ENCODE peak calls at places on chromosomes 3 and 15, in nine cellular contexts. D is fibroblast of lung, H is neural crest cell, K is B cell, C is mesothelial cell of epicardium, B is neural progenitor cell, A is AG04449, L is coronary artery, P is BJ. Z is an unnamed sample.

GRCh38 chr15:59340325-59340724 is 32.3 kb downstream of the MYO1E start:
- DNase-seq in D (peak), H (no peak), K (no peak), C (no peak), B (no peak), A (no peak), L (no peak), P (no peak), Z (no peak)

GRCh38 chr3:59540696-59541095 is 490.9 kb upstream of the CFAP20DC start:
- DNase-seq in D (no peak), H (no peak), K (no peak), C (no peak), B (no peak), A (no peak), L (no peak), P (no peak), Z (no peak)

GRCh38 chr3:114103181-114103580 is 46.6 kb downstream of the QTRT2 start:
- DNase-seq in D (no peak), H (no peak), K (no peak), C (no peak), B (no peak), A (no peak), L (no peak), P (no peak), Z (no peak)

GRCh38 chr3:113560265-113560664 is 27.9 kb downstream of the SIDT1 start:
- DNase-seq in D (no peak), H (no peak), K (no peak), C (no peak), B (no peak), A (no peak), L (no peak), P (no peak), Z (no peak)

GRCh38 chr15:42150246-42150970 is 6.0 kb downstream of the PLA2G4F start:
- DNase-seq in D (no peak), H (no peak), K (no peak), C (no peak), B (no peak), A (no peak), L (peak), P (no peak), Z (no peak)

GRCh38 chr3:126926684-126927404 is 56.1 kb upstream of the PLXNA1 start:
- DNase-seq in D (peak), H (no peak), K (no peak), C (no peak), B (no peak), A (peak), L (peak), P (peak), Z (no peak)

GRCh38 chr15:25790003-25790660 is 73.0 kb downstream of the ATP10A start:
- DNase-seq in D (peak), H (no peak), K (no peak), C (no peak), B (no peak), A (peak), L (peak), P (peak), Z (no peak)

GRCh38 chr15:50145451-50145872 is 26.4 kb upstream of the ATP8B4 start:
- DNase-seq in D (peak), H (no peak), K (peak), C (no peak), B (peak), A (peak), L (no peak), P (no peak), Z (no peak)

GRCh38 chr15:43748376-43748775 is 2.1 kb downstream of the PDIA3 start:
- DNase-seq in D (peak), H (no peak), K (peak), C (no peak), B (no peak), A (no peak), L (no peak), P (no peak), Z (no peak)

GRCh38 chr3:51099794-51100542 is 285.1 kb upstream of the MANF start:
- DNase-seq in D (peak), H (peak), K (peak), C (no peak), B (peak), A (peak), L (no peak), P (peak), Z (peak)

GRCh38 chr3:71847794-71848193 is 62.8 kb upstream of the PROK2 start:
- DNase-seq in D (no peak), H (no peak), K (no peak), C (no peak), B (no peak), A (no peak), L (no peak), P (no peak), Z (no peak)

GRCh38 chr15:81411056-81411455 is 37.0 kb upstream of the TMC3 start:
- DNase-seq in D (no peak), H (no peak), K (no peak), C (no peak), B (peak), A (no peak), L (no peak), P (no peak), Z (no peak)

GRCh38 chr15:36449084-36449661 is 130.3 kb upstream of the CDIN1 start:
- DNase-seq in D (peak), H (no peak), K (no peak), C (no peak), B (peak), A (no peak), L (no peak), P (no peak), Z (no peak)

GRCh38 chr15:43133429-43134156 is at the start of gene TMEM62:
- DNase-seq in D (peak), H (peak), K (peak), C (peak), B (peak), A (no peak), L (peak), P (no peak), Z (peak)

GRCh38 chr15:101578443-101578894 is 73.7 kb downstream of the TM2D3 start:
- DNase-seq in D (no peak), H (peak), K (no peak), C (no peak), B (peak), A (no peak), L (no peak), P (no peak), Z (peak)

GRCh38 chr3:157398598-157398997 is 38.1 kb upstream of the PTX3 start:
- DNase-seq in D (no peak), H (no peak), K (no peak), C (no peak), B (no peak), A (no peak), L (no peak), P (no peak), Z (no peak)

GRCh38 chr15:59516655-59517461 is 78.9 kb downstream of the FAM81A start:
- DNase-seq in D (no peak), H (no peak), K (peak), C (no peak), B (no peak), A (no peak), L (no peak), P (no peak), Z (no peak)

GRCh38 chr3:45975696-45976095 is 19.9 kb downstream of the FYCO1 start:
- DNase-seq in D (no peak), H (no peak), K (no peak), C (no peak), B (no peak), A (no peak), L (no peak), P (no peak), Z (no peak)

GRCh38 chr3:181252626-181253025 is 263.1 kb upstream of the DNAJC19 start:
- DNase-seq in D (no peak), H (no peak), K (no peak), C (no peak), B (no peak), A (no peak), L (no peak), P (no peak), Z (no peak)

GRCh38 chr3:61966200-61966599 is 404.8 kb downstream of the PTPRG start:
- DNase-seq in D (no peak), H (no peak), K (no peak), C (no peak), B (no peak), A (no peak), L (no peak), P (no peak), Z (no peak)
- TF ChIP-seq CTCF in D (no peak), H (no peak), K (no peak), C (no peak), B (no peak), A (no peak), L (no peak), P (no peak), Z (no peak)

GRCh38 chr3:145639207-145639606 is 521.8 kb downstream of the PLOD2 start:
- DNase-seq in D (no peak), H (no peak), K (no peak), C (no peak), B (no peak), A (no peak), L (no peak), P (no peak), Z (no peak)

GRCh38 chr3:145637105-145637504 is 523.9 kb downstream of the PLOD2 start:
- DNase-seq in D (no peak), H (no peak), K (no peak), C (no peak), B (no peak), A (no peak), L (no peak), P (no peak), Z (no peak)

DNA sequence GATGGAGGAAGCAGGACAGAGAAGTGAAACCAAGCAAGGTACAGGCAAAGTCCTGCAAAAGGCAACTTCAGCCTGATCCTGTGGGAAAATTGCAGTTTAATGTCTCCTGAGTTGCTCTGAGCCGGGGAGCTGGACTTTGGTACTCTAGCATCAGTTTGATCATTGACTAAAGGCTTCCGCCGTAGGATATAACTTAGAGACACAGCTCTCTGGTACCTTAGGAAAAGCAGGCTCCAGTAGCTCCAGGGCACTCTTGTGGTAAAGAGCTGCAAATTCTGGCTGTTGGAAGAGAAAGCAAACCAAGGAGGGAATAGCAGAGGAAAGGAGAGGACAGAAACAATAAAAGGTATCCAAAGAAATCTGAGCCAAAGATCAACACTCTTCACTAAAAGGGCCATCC is 521.1 kb downstream of the PLOD2 start:
- DNase-seq in D (no peak), H (no peak), K (no peak), C (no peak), B (peak), A (no peak), L (no peak), P (no peak), Z (no peak)
- TF ChIP-seq CTCF in D (no peak), H (no peak), K (no peak), C (no peak), B (no peak), A (no peak), L (no peak), P (no peak), Z (no peak)

DNA sequence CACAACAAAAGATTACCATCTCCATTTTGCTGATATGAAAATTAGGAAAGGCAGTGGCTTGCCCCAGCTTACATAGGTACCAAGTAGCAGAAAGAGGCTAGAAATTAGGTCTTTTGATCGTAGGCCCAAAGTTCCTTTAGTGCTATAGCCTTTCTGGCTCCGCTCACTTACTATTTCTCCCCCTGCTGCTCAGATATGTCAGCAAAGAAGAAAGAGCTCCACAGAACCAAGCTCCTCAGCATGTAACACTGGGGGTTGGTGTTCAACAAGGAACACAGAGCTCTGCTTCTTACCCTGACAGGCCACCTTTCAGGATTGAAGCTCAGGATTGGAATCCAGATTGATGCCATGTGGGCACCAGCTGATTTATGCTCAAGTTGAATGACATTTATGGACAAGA is 6.2 kb upstream of the IL12A start:
- DNase-seq in D (no peak), H (no peak), K (no peak), C (no peak), B (no peak), A (no peak), L (no peak), P (no peak), Z (no peak)
- TF ChIP-seq CTCF in D (no peak), H (no peak), K (no peak), C (no peak), B (peak), A (no peak), L (no peak), P (no peak), Z (no peak)

DNA sequence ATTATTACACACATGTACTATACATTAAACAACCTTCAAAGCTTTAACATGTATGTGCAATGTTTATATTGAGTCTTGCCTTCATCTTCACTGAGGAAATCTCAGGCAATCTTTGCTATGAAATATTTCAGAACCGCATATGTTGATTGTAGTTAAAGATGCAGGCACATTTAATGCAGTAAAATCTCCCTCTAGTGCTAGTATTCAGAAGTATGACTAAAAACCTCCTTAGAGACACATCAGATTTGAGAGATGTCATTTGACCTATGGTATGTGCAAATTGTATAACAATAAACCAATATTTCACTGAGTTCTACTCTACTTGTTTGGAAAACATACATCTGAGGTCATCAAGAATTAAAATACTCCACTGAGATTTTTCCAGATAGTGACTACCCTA is 123.8 kb upstream of the C15orf61 start:
- DNase-seq in D (no peak), H (no peak), K (no peak), C (no peak), B (no peak), A (no peak), L (no peak), P (no peak), Z (no peak)
- TF ChIP-seq CTCF in D (peak), H (no peak), K (no peak), C (no peak), B (no peak), A (peak), L (no peak), P (peak), Z (no peak)

DNA sequence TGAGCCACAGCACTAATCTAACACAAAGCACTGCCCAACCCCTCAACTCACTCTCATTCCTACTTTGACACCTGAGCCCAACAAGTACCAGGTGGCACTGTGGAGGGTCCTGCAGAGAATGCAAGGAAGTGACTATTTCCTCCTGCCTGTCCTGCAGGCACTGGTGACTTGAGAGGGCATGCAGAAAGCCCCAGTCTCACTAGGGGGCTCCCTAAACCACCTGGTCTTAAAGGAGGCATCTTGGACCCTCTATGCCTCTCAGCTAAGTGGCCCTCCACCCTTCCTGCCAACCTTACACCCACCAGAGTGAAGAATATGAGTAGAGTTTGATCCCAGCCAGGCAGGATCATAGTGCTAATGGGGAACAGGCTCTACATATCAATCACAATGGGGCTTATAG is 15.2 kb downstream of the TRAIP start:
- DNase-seq in D (peak), H (peak), K (no peak), C (no peak), B (peak), A (no peak), L (no peak), P (no peak), Z (peak)
- TF ChIP-seq CTCF in D (peak), H (peak), K (no peak), C (no peak), B (peak), A (peak), L (no peak), P (peak), Z (peak)